ENCODE peak calls at places on chromosomes 12 and 14, in six cellular contexts. V, G, A, H, M and W are unnamed samples.

GRCh38 chr12:49098035-49098451 is 3.4 kb upstream of the DHH start:
- DNase-seq in A (no peak), M (peak), V (peak), H (peak), G (peak), W (peak)

GRCh38 chr12:83753205-83753604 is 1066.5 kb downstream of the TMTC2 start:
- DNase-seq in V (no peak), H (no peak), G (no peak), M (no peak), A (no peak), W (no peak)

GRCh38 chr12:132143328-132144071 is 619 bp downstream of the DDX51 start:
- DNase-seq in M (peak), V (peak), A (no peak), H (no peak), G (peak), W (no peak)

GRCh38 chr12:6532051-6532926 is 2.0 kb upstream of the GAPDH start:
- DNase-seq in H (peak), V (no peak), A (no peak), M (peak), G (peak), W (peak)

GRCh38 chr12:14365294-14366210 is at the start of gene ATF7IP:
- DNase-seq in M (peak), V (peak), G (peak), H (peak), A (peak), W (peak)

GRCh38 chr12:49059385-49060232 is 985 bp downstream of the KMT2D start:
- DNase-seq in A (no peak), G (peak), H (peak), M (no peak), V (no peak), W (peak)

GRCh38 chr14:76117789-76118188 is 33.9 kb upstream of the GPATCH2L start:
- DNase-seq in M (peak), G (no peak), V (no peak), A (no peak), H (no peak), W (no peak)

GRCh38 chr14:64234877-64235651 is 59.1 kb downstream of the ESR2 start:
- DNase-seq in G (peak), H (peak), M (peak), A (no peak), V (no peak), W (peak)

GRCh38 chr12:85179680-85180300 is 100.2 kb upstream of the ALX1 start:
- DNase-seq in V (no peak), A (no peak), M (no peak), H (no peak), G (no peak), W (peak)

GRCh38 chr12:54723653-54724256 is 75.6 kb upstream of the DCD start:
- DNase-seq in A (no peak), M (peak), V (no peak), G (peak), H (no peak), W (peak)

GRCh38 chr14:104107611-104108569 is 22.4 kb downstream of the ASPG start:
- DNase-seq in V (no peak), G (no peak), H (no peak), M (peak), A (no peak), W (no peak)

GRCh38 chr14:31964979-31965734 is 111.9 kb upstream of the ARHGAP5 start:
- DNase-seq in G (no peak), V (no peak), H (no peak), A (no peak), M (no peak), W (no peak)

GRCh38 chr12:52235001-52235760 is 2.1 kb downstream of the KRT7 start:
- DNase-seq in V (no peak), M (no peak), A (no peak), H (no peak), G (no peak), W (no peak)

GRCh38 chr12:122842505-122843405 is 7.5 kb downstream of the HIP1R start:
- DNase-seq in V (no peak), A (no peak), M (no peak), G (no peak), H (no peak), W (no peak)

GRCh38 chr12:122726056-122726558 is 4.5 kb downstream of the HCAR1 start:
- DNase-seq in H (no peak), M (no peak), G (peak), A (no peak), V (no peak), W (peak)

GRCh38 chr14:101124860-101125259 is 221.3 kb upstream of the RTL1 start:
- DNase-seq in A (no peak), M (peak), V (no peak), G (no peak), H (no peak), W (no peak)

GRCh38 chr12:28167981-28168485 is 22.2 kb upstream of the CCDC91 start:
- DNase-seq in H (no peak), A (no peak), M (no peak), G (no peak), V (no peak), W (no peak)

GRCh38 chr12:16449459-16449858 is 102.0 kb downstream of the MGST1 start:
- DNase-seq in V (no peak), A (no peak), H (no peak), M (no peak), G (no peak), W (no peak)

GRCh38 chr12:27981874-27982273 is 9.3 kb upstream of the PTHLH start:
- DNase-seq in G (no peak), V (no peak), A (no peak), M (no peak), H (no peak), W (no peak)

GRCh38 chr12:91382081-91382543 is 199.5 kb upstream of the DCN start:
- DNase-seq in M (peak), V (peak), H (peak), G (peak), A (peak), W (peak)

GRCh38 chr12:15662303-15662980 is 126.7 kb downstream of the EPS8 start:
- DNase-seq in A (no peak), G (no peak), M (no peak), H (no peak), V (no peak), W (peak)

GRCh38 chr14:73761621-73762355 is 47.6 kb upstream of the PNMA1 start:
- DNase-seq in M (peak), V (no peak), A (no peak), H (no peak), G (peak), W (no peak)

GRCh38 chr12:65497645-65498044 is 219.2 kb downstream of the MSRB3 start:
- DNase-seq in A (no peak), M (no peak), V (no peak), G (no peak), H (no peak), W (peak)

GRCh38 chr12:125503128-125503527 is 437.9 kb downstream of the AACS start:
- DNase-seq in G (no peak), H (no peak), V (no peak), A (no peak), M (no peak), W (no peak)

GRCh38 chr14:101110729-101111619 is 207.5 kb upstream of the RTL1 start:
- DNase-seq in G (no peak), M (no peak), A (peak), H (no peak), V (no peak), W (no peak)

GRCh38 chr12:75322464-75322863 is 7.7 kb downstream of the CAPS2 start:
- DNase-seq in H (no peak), A (no peak), M (no peak), V (no peak), G (no peak), W (peak)

GRCh38 chr12:19737019-19737418 is 297.7 kb downstream of the AEBP2 start:
- DNase-seq in V (no peak), G (no peak), M (no peak), A (no peak), H (no peak), W (no peak)

GRCh38 chr12:49622501-49623141 is 740 bp upstream of the PRPF40B start:
- DNase-seq in M (peak), A (no peak), H (peak), V (peak), G (peak), W (peak)

DNA sequence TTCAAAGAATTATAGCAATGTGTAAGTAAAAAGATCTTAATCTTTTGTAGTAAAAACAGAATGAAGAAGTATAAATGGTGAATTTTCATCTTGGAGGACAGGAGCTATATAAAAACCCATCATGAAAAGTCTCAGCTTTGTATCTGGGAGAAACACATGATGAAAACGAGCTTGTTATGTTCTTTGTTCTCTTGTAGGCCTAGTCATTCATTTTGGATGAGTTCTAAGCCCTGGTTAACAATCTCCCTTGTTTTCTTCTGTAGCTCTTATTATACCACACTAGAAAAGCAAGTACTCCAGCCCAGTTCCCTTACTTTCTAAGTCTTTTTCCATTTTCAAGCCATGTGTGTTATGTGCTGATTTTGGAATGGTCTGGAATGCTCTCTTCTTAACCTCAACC is 463.5 kb upstream of the RGS6 start:
- DNase-seq in A (no peak), M (no peak), G (no peak), V (no peak), H (no peak), W (no peak)
- TF ChIP-seq CTCF in A (no peak), M (no peak), G (no peak), V (no peak), H (no peak), W (no peak)

GRCh38 chr14:95531473-95531872 is 3.4 kb upstream of the GLRX5 start:
- DNase-seq in H (no peak), A (no peak), M (no peak), V (no peak), G (no peak), W (peak)
- H3K4me3 ChIP-seq in H (no peak), A (no peak), M (peak), V (no peak), G (no peak), W (no peak)

DNA sequence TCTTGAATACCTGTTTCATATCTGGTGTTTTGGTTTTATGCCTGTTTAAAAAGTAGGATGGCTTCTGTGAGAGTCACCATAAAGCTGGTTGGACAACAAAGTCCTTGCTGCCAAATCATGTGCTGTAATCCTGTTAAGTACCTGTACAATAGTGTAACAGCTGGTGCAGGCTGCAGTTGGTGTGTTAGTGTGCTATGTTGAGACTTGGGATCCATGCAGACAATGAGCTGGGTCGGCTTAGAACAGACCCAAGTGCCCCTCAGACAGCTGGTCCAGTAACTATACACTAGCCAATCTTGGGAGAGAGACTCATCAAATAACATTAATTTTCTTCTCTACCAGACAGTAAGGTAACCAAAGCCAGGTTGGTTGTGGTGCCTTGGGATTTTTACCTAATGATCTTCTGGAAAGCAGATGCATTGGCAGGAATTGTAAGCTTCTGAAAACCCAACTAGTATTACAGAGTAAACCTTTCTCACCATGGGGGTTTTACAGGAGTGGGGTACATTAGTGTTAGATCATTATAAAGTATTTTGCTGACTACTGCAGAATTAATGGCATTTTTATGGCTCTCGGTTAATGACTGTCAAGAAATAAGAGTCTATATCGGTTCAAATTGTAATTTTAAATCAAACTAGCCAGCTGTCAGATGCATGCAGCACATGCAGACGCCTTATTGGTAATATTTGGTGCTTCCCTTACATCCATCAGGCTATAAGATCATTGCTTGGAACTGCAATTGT is 231.2 kb downstream of the PDZRN4 start:
- DNase-seq in M (no peak), A (no peak), V (no peak), G (no peak), H (no peak), W (no peak)
- TF ChIP-seq CTCF in M (no peak), A (no peak), V (no peak), G (no peak), H (no peak), W (no peak)

GRCh38 chr12:10128687-10129086 is 1.3 kb downstream of the CLEC7A start:
- DNase-seq in V (no peak), A (no peak), H (peak), G (no peak), M (no peak), W (peak)
- H3K4me3 ChIP-seq in V (no peak), A (no peak), H (no peak), G (no peak), M (no peak), W (no peak)